ENCODE peak calls at places on chromosomes 4 and X, in four cellular contexts. One of them, this sample, is unnamed.

GRCh38 chr4:103853627-103854026 is 133.8 kb upstream of the TACR3 start:
- DNase-seq in K562: no peak
- DNase-seq in endothelial cell of umbilical vein: no peak
- DNase-seq in A549: no peak
- DNase-seq in this sample: no peak

GRCh38 chr4:55071951-55072350 is 53.4 kb downstream of the KDR start:
- DNase-seq in endothelial cell of umbilical vein: no peak
- DNase-seq in K562: no peak
- DNase-seq in A549: no peak
- DNase-seq in this sample: no peak

GRCh38 chr4:7657545-7658296 is 223.0 kb upstream of the PSAPL1 start:
- DNase-seq in A549: no peak
- DNase-seq in K562: no peak
- DNase-seq in endothelial cell of umbilical vein: no peak
- DNase-seq in this sample: no peak

GRCh38 chr4:139675156-139675555 is 9.5 kb downstream of the MGST2 start:
- DNase-seq in endothelial cell of umbilical vein: no peak
- DNase-seq in K562: no peak
- DNase-seq in A549: no peak
- DNase-seq in this sample: peak

GRCh38 chr4:38894340-38894982 is 26.9 kb downstream of the FAM114A1 start:
- DNase-seq in A549: peak
- DNase-seq in K562: no peak
- DNase-seq in endothelial cell of umbilical vein: no peak
- DNase-seq in this sample: peak

GRCh38 chr4:152217896-152218295 is 318.0 kb downstream of the FBXW7 start:
- DNase-seq in endothelial cell of umbilical vein: no peak
- DNase-seq in A549: no peak
- DNase-seq in K562: no peak
- DNase-seq in this sample: no peak

GRCh38 chr4:154743683-154744340 is at the start of gene LRAT:
- DNase-seq in A549: peak
- DNase-seq in endothelial cell of umbilical vein: no peak
- DNase-seq in K562: peak
- DNase-seq in this sample: no peak

GRCh38 chr4:183181081-183181480 is 82.0 kb downstream of the WWC2 start:
- DNase-seq in A549: no peak
- DNase-seq in endothelial cell of umbilical vein: no peak
- DNase-seq in K562: no peak
- DNase-seq in this sample: no peak

GRCh38 chr4:153332936-153333335 is 11.6 kb upstream of the MND1 start:
- DNase-seq in endothelial cell of umbilical vein: no peak
- DNase-seq in K562: no peak
- DNase-seq in A549: no peak
- DNase-seq in this sample: no peak

GRCh38 chr4:115229873-115230272 is 116.5 kb upstream of the NDST4 start:
- DNase-seq in K562: no peak
- DNase-seq in endothelial cell of umbilical vein: no peak
- DNase-seq in A549: no peak
- DNase-seq in this sample: no peak

GRCh38 chr4:123351713-123352112 is 44.9 kb upstream of the SPRY1 start:
- DNase-seq in endothelial cell of umbilical vein: no peak
- DNase-seq in A549: no peak
- DNase-seq in K562: no peak
- DNase-seq in this sample: no peak

GRCh38 chr4:7419961-7420660 is 14.6 kb downstream of the PSAPL1 start:
- DNase-seq in K562: no peak
- DNase-seq in endothelial cell of umbilical vein: no peak
- DNase-seq in A549: no peak
- DNase-seq in this sample: no peak

GRCh38 chr4:110518889-110519490 is 43.0 kb downstream of the ENPEP start:
- DNase-seq in A549: peak
- DNase-seq in K562: peak
- DNase-seq in endothelial cell of umbilical vein: peak
- DNase-seq in this sample: peak

GRCh38 chr4:78938474-78938867 is 767 bp downstream of the PAQR3 start:
- DNase-seq in endothelial cell of umbilical vein: no peak
- DNase-seq in A549: no peak
- DNase-seq in K562: no peak
- DNase-seq in this sample: no peak

GRCh38 chrX:46994096-46994495 is 81.9 kb downstream of the JADE3 start:
- DNase-seq in K562: no peak
- DNase-seq in A549: no peak
- DNase-seq in endothelial cell of umbilical vein: peak
- DNase-seq in this sample: no peak

GRCh38 chrX:29788991-29789699 is 426.2 kb upstream of the MAGEB2 start:
- DNase-seq in endothelial cell of umbilical vein: no peak
- DNase-seq in A549: no peak
- DNase-seq in K562: no peak
- DNase-seq in this sample: no peak

GRCh38 chr4:168712316-168712855 is 215.5 kb downstream of the PALLD start:
- DNase-seq in A549: no peak
- DNase-seq in K562: no peak
- DNase-seq in endothelial cell of umbilical vein: peak
- DNase-seq in this sample: no peak

GRCh38 chr4:48906283-48907173 is at the start of gene OCIAD2:
- DNase-seq in A549: peak
- DNase-seq in endothelial cell of umbilical vein: peak
- DNase-seq in K562: no peak
- DNase-seq in this sample: peak

GRCh38 chrX:154490021-154490413 is 412 bp downstream of the SLC10A3 start:
- DNase-seq in endothelial cell of umbilical vein: peak
- DNase-seq in K562: no peak
- DNase-seq in A549: peak
- DNase-seq in this sample: peak

GRCh38 chr4:121934635-121935034 is 17.2 kb downstream of the TRPC3 start:
- DNase-seq in A549: no peak
- DNase-seq in K562: no peak
- DNase-seq in endothelial cell of umbilical vein: no peak
- DNase-seq in this sample: no peak

GRCh38 chrX:153491351-153492152 is 3.2 kb upstream of the BGN start:
- DNase-seq in endothelial cell of umbilical vein: no peak
- DNase-seq in A549: no peak
- DNase-seq in K562: no peak
- DNase-seq in this sample: no peak

DNA sequence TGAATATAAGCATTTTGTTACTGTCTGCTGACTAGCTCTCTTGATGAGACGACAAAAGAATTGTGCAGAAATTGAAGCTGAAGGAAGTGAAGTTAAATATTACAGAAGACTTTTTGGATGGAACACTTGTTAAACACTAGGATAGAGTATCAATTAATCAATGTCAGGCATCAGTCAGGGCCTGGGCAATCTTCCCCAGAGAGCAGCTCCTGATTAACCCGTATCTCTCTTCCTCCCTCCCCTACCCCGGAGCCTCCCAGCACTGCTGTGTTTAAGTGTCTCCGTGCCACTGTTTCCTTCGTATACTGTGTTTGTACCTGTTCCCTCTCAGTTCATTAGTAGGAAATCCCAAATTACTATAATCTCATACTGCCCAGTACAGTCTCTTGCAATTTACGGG is 765.6 kb upstream of the FTHL17 start:
- DNase-seq in A549: no peak
- DNase-seq in endothelial cell of umbilical vein: no peak
- DNase-seq in K562: no peak
- DNase-seq in this sample: no peak
- TF ChIP-seq MAX in A549: no peak
- TF ChIP-seq MAX in endothelial cell of umbilical vein: no peak
- TF ChIP-seq MAX in K562: no peak
- TF ChIP-seq MAX in this sample: no peak

GRCh38 chr4:26174033-26174432 is 146.8 kb upstream of the RBPJ start:
- DNase-seq in A549: no peak
- DNase-seq in K562: no peak
- DNase-seq in endothelial cell of umbilical vein: no peak
- DNase-seq in this sample: peak
- TF ChIP-seq POLR2A in A549: no peak
- TF ChIP-seq POLR2A in K562: no peak
- TF ChIP-seq POLR2A in endothelial cell of umbilical vein: no peak
- TF ChIP-seq POLR2A in this sample: no peak

GRCh38 chrX:143873343-143873742 is 10.5 kb upstream of the UBE2NL start:
- DNase-seq in K562: no peak
- DNase-seq in A549: no peak
- DNase-seq in endothelial cell of umbilical vein: no peak
- DNase-seq in this sample: no peak
- TF ChIP-seq MAX in K562: no peak
- TF ChIP-seq MAX in A549: no peak
- TF ChIP-seq MAX in endothelial cell of umbilical vein: no peak
- TF ChIP-seq MAX in this sample: no peak

GRCh38 chrX:108162265-108162664 is 70.7 kb downstream of the ATG4A start:
- DNase-seq in K562: no peak
- DNase-seq in A549: no peak
- DNase-seq in endothelial cell of umbilical vein: no peak
- DNase-seq in this sample: no peak
- TF ChIP-seq POLR2A in K562: no peak
- TF ChIP-seq POLR2A in A549: no peak
- TF ChIP-seq POLR2A in endothelial cell of umbilical vein: no peak
- TF ChIP-seq POLR2A in this sample: no peak

GRCh38 chr4:37641886-37642849 is 44.0 kb downstream of the RELL1 start:
- DNase-seq in endothelial cell of umbilical vein: no peak
- DNase-seq in K562: no peak
- DNase-seq in A549: no peak
- DNase-seq in this sample: no peak
- TF ChIP-seq MAX in endothelial cell of umbilical vein: no peak
- TF ChIP-seq MAX in K562: no peak
- TF ChIP-seq MAX in A549: no peak
- TF ChIP-seq MAX in this sample: no peak

GRCh38 chr4:145732895-145733880 is 53.2 kb downstream of the C4orf51 start:
- DNase-seq in K562: peak
- DNase-seq in A549: peak
- DNase-seq in endothelial cell of umbilical vein: peak
- DNase-seq in this sample: peak
- TF ChIP-seq POLR2A in K562: peak
- TF ChIP-seq POLR2A in A549: peak
- TF ChIP-seq POLR2A in endothelial cell of umbilical vein: peak
- TF ChIP-seq POLR2A in this sample: no peak

GRCh38 chr4:112284166-112284565 is 1.5 kb downstream of the TIFA start:
- DNase-seq in K562: peak
- DNase-seq in A549: no peak
- DNase-seq in endothelial cell of umbilical vein: peak
- DNase-seq in this sample: no peak
- TF ChIP-seq MAX in K562: no peak
- TF ChIP-seq MAX in A549: no peak
- TF ChIP-seq MAX in endothelial cell of umbilical vein: no peak
- TF ChIP-seq MAX in this sample: no peak